ENCODE peak calls at places on chromosomes 16 and 17, in seven cellular contexts. One of them, this sample, is unnamed.

GRCh38 chr17:13518271-13519000 is 83.3 kb downstream of the HS3ST3A1 start:
- DNase-seq in spleen: no peak
- DNase-seq in PC-9: no peak
- DNase-seq in A549: no peak
- DNase-seq in tibial artery: no peak
- DNase-seq in Peyer's patch: no peak
- DNase-seq in neuronal stem cell: no peak
- DNase-seq in this sample: no peak

GRCh38 chr16:1745181-1745899 is 26.0 kb downstream of the NME3 start:
- DNase-seq in spleen: no peak
- DNase-seq in PC-9: peak
- DNase-seq in A549: no peak
- DNase-seq in tibial artery: no peak
- DNase-seq in Peyer's patch: no peak
- DNase-seq in neuronal stem cell: no peak
- DNase-seq in this sample: no peak

GRCh38 chr17:15963670-15964110 is 18.8 kb downstream of the ADORA2B start:
- DNase-seq in spleen: no peak
- DNase-seq in PC-9: peak
- DNase-seq in A549: peak
- DNase-seq in tibial artery: no peak
- DNase-seq in Peyer's patch: no peak
- DNase-seq in neuronal stem cell: no peak
- DNase-seq in this sample: no peak

GRCh38 chr16:81487301-81487720 is 42.7 kb downstream of the CMIP start:
- DNase-seq in spleen: no peak
- DNase-seq in PC-9: no peak
- DNase-seq in A549: no peak
- DNase-seq in tibial artery: no peak
- DNase-seq in Peyer's patch: no peak
- DNase-seq in neuronal stem cell: no peak
- DNase-seq in this sample: no peak

GRCh38 chr17:41695954-41696720 is 7.5 kb downstream of the EIF1 start:
- DNase-seq in spleen: peak
- DNase-seq in PC-9: peak
- DNase-seq in A549: peak
- DNase-seq in tibial artery: peak
- DNase-seq in Peyer's patch: peak
- DNase-seq in neuronal stem cell: peak
- DNase-seq in this sample: peak

GRCh38 chr17:18963126-18964017 is 11.4 kb downstream of the SLC5A10 start:
- DNase-seq in spleen: no peak
- DNase-seq in PC-9: no peak
- DNase-seq in A549: no peak
- DNase-seq in tibial artery: peak
- DNase-seq in Peyer's patch: no peak
- DNase-seq in neuronal stem cell: no peak
- DNase-seq in this sample: no peak

GRCh38 chr16:8070501-8070900 is 519.8 kb downstream of the TMEM114 start:
- DNase-seq in spleen: no peak
- DNase-seq in PC-9: no peak
- DNase-seq in A549: no peak
- DNase-seq in tibial artery: no peak
- DNase-seq in Peyer's patch: no peak
- DNase-seq in neuronal stem cell: no peak
- DNase-seq in this sample: no peak

GRCh38 chr17:44005865-44006580 is 1.6 kb downstream of the NAGS start:
- DNase-seq in spleen: peak
- DNase-seq in PC-9: peak
- DNase-seq in A549: peak
- DNase-seq in tibial artery: peak
- DNase-seq in Peyer's patch: peak
- DNase-seq in neuronal stem cell: no peak
- DNase-seq in this sample: peak

GRCh38 chr17:32152130-32152529 is 9.8 kb downstream of the RHOT1 start:
- DNase-seq in spleen: no peak
- DNase-seq in PC-9: no peak
- DNase-seq in A549: no peak
- DNase-seq in tibial artery: no peak
- DNase-seq in Peyer's patch: no peak
- DNase-seq in neuronal stem cell: no peak
- DNase-seq in this sample: peak

GRCh38 chr16:88077328-88078108 is 126.3 kb downstream of the BANP start:
- DNase-seq in spleen: peak
- DNase-seq in PC-9: no peak
- DNase-seq in A549: no peak
- DNase-seq in tibial artery: peak
- DNase-seq in Peyer's patch: no peak
- DNase-seq in neuronal stem cell: no peak
- DNase-seq in this sample: no peak

GRCh38 chr16:4378202-4378666 is 6.6 kb downstream of the VASN start:
- DNase-seq in spleen: no peak
- DNase-seq in PC-9: no peak
- DNase-seq in A549: no peak
- DNase-seq in tibial artery: peak
- DNase-seq in Peyer's patch: no peak
- DNase-seq in neuronal stem cell: no peak
- DNase-seq in this sample: no peak

GRCh38 chr16:4377573-4378146 is 6.0 kb downstream of the VASN start:
- DNase-seq in spleen: no peak
- DNase-seq in PC-9: no peak
- DNase-seq in A549: no peak
- DNase-seq in tibial artery: peak
- DNase-seq in Peyer's patch: no peak
- DNase-seq in neuronal stem cell: no peak
- DNase-seq in this sample: peak

GRCh38 chr16:4380131-4381063 is 8.7 kb downstream of the VASN start:
- DNase-seq in spleen: no peak
- DNase-seq in PC-9: no peak
- DNase-seq in A549: no peak
- DNase-seq in tibial artery: peak
- DNase-seq in Peyer's patch: no peak
- DNase-seq in neuronal stem cell: no peak
- DNase-seq in this sample: no peak

GRCh38 chr16:4376820-4377572 is 5.3 kb downstream of the VASN start:
- DNase-seq in spleen: no peak
- DNase-seq in PC-9: no peak
- DNase-seq in A549: no peak
- DNase-seq in tibial artery: peak
- DNase-seq in Peyer's patch: no peak
- DNase-seq in neuronal stem cell: no peak
- DNase-seq in this sample: no peak

GRCh38 chr16:4379001-4379688 is 7.5 kb downstream of the VASN start:
- DNase-seq in spleen: no peak
- DNase-seq in PC-9: no peak
- DNase-seq in A549: no peak
- DNase-seq in tibial artery: no peak
- DNase-seq in Peyer's patch: no peak
- DNase-seq in neuronal stem cell: no peak
- DNase-seq in this sample: no peak
- H3K4me3 ChIP-seq in spleen: no peak
- H3K4me3 ChIP-seq in PC-9: no peak
- H3K4me3 ChIP-seq in A549: no peak
- H3K4me3 ChIP-seq in tibial artery: no peak
- H3K4me3 ChIP-seq in Peyer's patch: no peak
- H3K4me3 ChIP-seq in neuronal stem cell: no peak
- H3K4me3 ChIP-seq in this sample: no peak

DNA sequence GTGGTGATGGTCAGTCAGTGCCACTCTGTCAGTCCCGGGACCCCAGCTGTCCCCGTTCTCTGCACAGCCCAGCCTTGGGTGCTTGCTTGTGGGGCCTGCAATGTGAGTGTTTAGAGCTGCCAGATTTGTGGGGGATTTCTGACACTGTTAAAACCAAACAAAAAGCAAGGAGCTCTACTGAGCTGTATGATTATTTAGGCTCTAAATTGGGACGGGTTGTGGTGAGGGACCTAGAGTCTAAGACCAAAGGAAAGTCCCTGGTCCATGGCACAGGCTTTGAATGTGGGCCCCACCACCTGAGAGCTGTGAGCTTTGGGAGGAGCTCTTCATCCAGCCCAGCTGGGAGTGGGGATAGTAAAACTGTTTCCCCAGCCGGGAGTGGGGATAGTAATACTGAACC is 63.3 kb downstream of the KSR1 start:
- DNase-seq in spleen: no peak
- DNase-seq in PC-9: no peak
- DNase-seq in A549: no peak
- DNase-seq in tibial artery: no peak
- DNase-seq in Peyer's patch: no peak
- DNase-seq in neuronal stem cell: no peak
- DNase-seq in this sample: no peak
- H3K27ac ChIP-seq in spleen: peak
- H3K27ac ChIP-seq in PC-9: no peak
- H3K27ac ChIP-seq in A549: peak
- H3K27ac ChIP-seq in tibial artery: no peak
- H3K27ac ChIP-seq in Peyer's patch: no peak
- H3K27ac ChIP-seq in neuronal stem cell: no peak
- H3K27ac ChIP-seq in this sample: no peak

GRCh38 chr16:22786691-22787090 is 27.3 kb upstream of the HS3ST2 start:
- DNase-seq in spleen: no peak
- DNase-seq in PC-9: no peak
- DNase-seq in A549: no peak
- DNase-seq in tibial artery: no peak
- DNase-seq in Peyer's patch: no peak
- DNase-seq in neuronal stem cell: no peak
- DNase-seq in this sample: no peak
- H3K4me3 ChIP-seq in spleen: no peak
- H3K4me3 ChIP-seq in PC-9: no peak
- H3K4me3 ChIP-seq in A549: no peak
- H3K4me3 ChIP-seq in tibial artery: no peak
- H3K4me3 ChIP-seq in Peyer's patch: no peak
- H3K4me3 ChIP-seq in neuronal stem cell: no peak
- H3K4me3 ChIP-seq in this sample: no peak

DNA sequence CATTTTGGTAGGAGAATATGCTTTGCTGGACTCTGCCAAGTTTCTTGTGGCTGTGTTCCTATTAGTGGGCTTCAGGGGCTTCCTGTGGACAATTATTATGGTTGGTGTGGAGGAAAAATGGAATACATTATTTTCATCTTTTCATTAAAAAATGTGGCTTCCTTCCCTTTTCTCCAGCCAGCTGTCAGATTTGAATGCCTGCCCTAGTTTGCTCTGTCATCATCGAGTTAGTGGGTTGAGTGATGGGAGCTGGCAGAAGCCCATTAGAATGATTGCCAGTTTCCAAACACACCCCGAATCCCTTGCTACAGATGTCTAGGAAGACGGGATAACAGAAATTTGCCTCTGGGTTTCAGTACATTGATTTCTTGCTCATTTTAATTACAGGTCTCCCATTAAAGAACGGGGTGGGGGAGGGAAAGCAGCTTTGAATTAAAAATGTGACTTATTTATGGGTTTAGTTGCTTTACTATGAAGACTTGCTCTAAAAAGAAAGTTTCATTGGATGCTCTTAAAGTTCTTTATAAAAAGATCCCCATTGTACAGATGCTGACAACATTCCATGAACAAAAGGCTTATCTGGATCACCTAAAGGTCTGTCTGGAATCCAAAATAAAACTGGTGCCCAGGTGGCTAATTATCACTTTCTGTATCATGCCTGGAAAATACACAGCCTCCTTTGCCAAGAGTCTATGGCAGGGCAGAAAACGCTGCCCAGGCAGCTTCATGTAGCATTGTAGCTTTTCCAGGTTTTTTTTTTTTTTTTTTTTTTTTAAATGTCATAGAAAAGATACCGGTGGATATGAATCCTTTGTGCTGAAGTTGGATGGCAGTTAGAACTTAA is 103.6 kb downstream of the PRKCA start:
- DNase-seq in spleen: no peak
- DNase-seq in PC-9: no peak
- DNase-seq in A549: no peak
- DNase-seq in tibial artery: no peak
- DNase-seq in Peyer's patch: no peak
- DNase-seq in neuronal stem cell: no peak
- DNase-seq in this sample: no peak
- H3K27ac ChIP-seq in spleen: no peak
- H3K27ac ChIP-seq in PC-9: no peak
- H3K27ac ChIP-seq in A549: no peak
- H3K27ac ChIP-seq in tibial artery: no peak
- H3K27ac ChIP-seq in Peyer's patch: no peak
- H3K27ac ChIP-seq in neuronal stem cell: no peak
- H3K27ac ChIP-seq in this sample: no peak

GRCh38 chr16:56652600-56652999 is 914 bp downstream of the MT1B start:
- DNase-seq in spleen: no peak
- DNase-seq in PC-9: no peak
- DNase-seq in A549: no peak
- DNase-seq in tibial artery: no peak
- DNase-seq in Peyer's patch: no peak
- DNase-seq in neuronal stem cell: no peak
- DNase-seq in this sample: no peak
- H3K4me3 ChIP-seq in spleen: no peak
- H3K4me3 ChIP-seq in PC-9: no peak
- H3K4me3 ChIP-seq in A549: no peak
- H3K4me3 ChIP-seq in tibial artery: no peak
- H3K4me3 ChIP-seq in Peyer's patch: no peak
- H3K4me3 ChIP-seq in neuronal stem cell: no peak
- H3K4me3 ChIP-seq in this sample: no peak

This sample was measured in stomach.